ENCODE peak calls at places on chromosomes 5 and 9, in eight cellular contexts. M is GM12865, C is A549, K is PC-3, G is bronchial epithelial cell, N is type B pancreatic cell, S is heart right ventricle, Z is adrenal gland. L is an unnamed sample.

GRCh38 chr5:142339781-142340180 is 15.0 kb upstream of the SPRY4 start:
- DNase-seq in K (no peak), G (no peak), M (no peak), S (no peak), N (no peak), Z (no peak), C (no peak), L (no peak)

GRCh38 chr9:129108805-129109370 is 1.7 kb downstream of the CRAT start:
- DNase-seq in G (no peak), K (peak), S (no peak), C (no peak), N (no peak), M (no peak), Z (no peak), L (no peak)

GRCh38 chr9:96383165-96383939 is at the start of gene SLC35D2:
- DNase-seq in S (peak), G (peak), K (peak), C (peak), M (peak), Z (peak), N (no peak), L (peak)

GRCh38 chr9:79152306-79152705 is 419.5 kb upstream of the TLE4 start:
- DNase-seq in G (no peak), K (no peak), S (no peak), C (no peak), Z (no peak), N (no peak), M (no peak), L (no peak)

GRCh38 chr9:117437283-117437682 is 22.4 kb upstream of the ASTN2 start:
- DNase-seq in K (no peak), N (no peak), Z (no peak), M (no peak), S (no peak), C (no peak), G (peak), L (no peak)

GRCh38 chr5:172713113-172713808 is 57.7 kb downstream of the DUSP1 start:
- DNase-seq in C (peak), S (peak), N (peak), G (no peak), K (peak), M (peak), Z (no peak), L (peak)

GRCh38 chr9:31103836-31104235 is 1280.6 kb upstream of the ACO1 start:
- DNase-seq in M (no peak), G (peak), S (no peak), N (no peak), Z (no peak), C (no peak), K (no peak), L (no peak)

GRCh38 chr9:116756995-116757394 is 69.9 kb downstream of the TRIM32 start:
- DNase-seq in N (no peak), Z (no peak), K (no peak), C (no peak), G (no peak), S (no peak), M (no peak), L (no peak)

GRCh38 chr9:71681104-71681707 is 87.1 kb downstream of the CEMIP2 start:
- DNase-seq in G (no peak), Z (no peak), S (no peak), N (no peak), M (no peak), K (no peak), C (no peak), L (no peak)

GRCh38 chr5:598564-598890 is 13.6 kb upstream of the CEP72 start:
- DNase-seq in C (no peak), G (no peak), M (no peak), K (no peak), Z (no peak), S (no peak), N (peak), L (no peak)

GRCh38 chr5:150587830-150588494 is 52.5 kb upstream of the SYNPO start:
- DNase-seq in M (no peak), K (no peak), N (no peak), S (no peak), C (no peak), G (peak), Z (peak), L (no peak)

GRCh38 chr5:45596320-45596719 is 99.9 kb downstream of the HCN1 start:
- DNase-seq in M (no peak), Z (no peak), G (no peak), K (no peak), C (no peak), S (no peak), N (no peak), L (no peak)

GRCh38 chr5:61357745-61358144 is 25.7 kb downstream of the ZSWIM6 start:
- DNase-seq in C (no peak), G (no peak), S (no peak), N (no peak), Z (no peak), K (peak), M (peak), L (no peak)

GRCh38 chr9:126067031-126067734 is 259.4 kb upstream of the MVB12B start:
- DNase-seq in C (no peak), Z (no peak), M (no peak), G (no peak), K (no peak), N (no peak), S (no peak), L (no peak)

GRCh38 chr9:84940294-84940693 is 270.8 kb downstream of the NTRK2 start:
- DNase-seq in S (no peak), G (peak), Z (no peak), K (no peak), C (no peak), M (no peak), N (no peak), L (no peak)

GRCh38 chr9:116279230-116279629 is 125.6 kb downstream of the PAPPA start:
- DNase-seq in K (no peak), G (no peak), N (no peak), Z (no peak), C (no peak), S (no peak), M (no peak), L (no peak)

GRCh38 chr9:12716823-12717222 is 23.6 kb downstream of the TYRP1 start:
- DNase-seq in M (no peak), Z (no peak), S (no peak), N (no peak), C (no peak), G (no peak), K (peak), L (no peak)

GRCh38 chr5:73369283-73369682 is 79.3 kb downstream of the FOXD1 start:
- DNase-seq in G (no peak), K (no peak), C (no peak), S (no peak), M (no peak), Z (no peak), N (no peak), L (no peak)

GRCh38 chr5:147845618-147846017 is 14.1 kb upstream of the SPINK1 start:
- DNase-seq in K (no peak), S (no peak), Z (no peak), M (no peak), N (no peak), C (no peak), G (no peak), L (no peak)

GRCh38 chr9:125374443-125375309 is 113.0 kb downstream of the GAPVD1 start:
- DNase-seq in Z (peak), K (peak), N (peak), C (peak), M (peak), G (peak), S (peak), L (peak)

GRCh38 chr5:38755171-38755570 is 90.6 kb upstream of the OSMR start:
- DNase-seq in K (peak), C (no peak), Z (no peak), S (no peak), M (no peak), N (no peak), G (peak), L (no peak)

GRCh38 chr5:78795757-78796156 is 147.2 kb upstream of the LHFPL2 start:
- DNase-seq in C (peak), K (no peak), G (peak), S (no peak), M (no peak), N (no peak), Z (no peak), L (no peak)

GRCh38 chr9:127183814-127184582 is 61.6 kb upstream of the ANGPTL2 start:
- DNase-seq in G (no peak), Z (no peak), N (no peak), S (no peak), K (no peak), C (no peak), M (peak), L (no peak)

GRCh38 chr9:121122450-121123032 is 47.8 kb downstream of the CNTRL start:
- DNase-seq in K (no peak), N (no peak), G (peak), Z (no peak), M (peak), S (no peak), C (no peak), L (no peak)

GRCh38 chr5:16345454-16345853 is 120.1 kb downstream of the ZNF622 start:
- DNase-seq in M (no peak), K (peak), Z (no peak), G (peak), C (no peak), S (no peak), N (no peak), L (no peak)

GRCh38 chr5:1781726-1782384 is 17.8 kb downstream of the MRPL36 start:
- DNase-seq in N (no peak), G (no peak), Z (no peak), S (no peak), K (no peak), M (no peak), C (no peak), L (no peak)

GRCh38 chr9:20728493-20729220 is 44.6 kb downstream of the FOCAD start:
- DNase-seq in N (no peak), K (peak), C (no peak), Z (no peak), M (no peak), G (peak), S (no peak), L (no peak)

GRCh38 chr5:142109356-142110045 is 922 bp downstream of the NDFIP1 start:
- DNase-seq in C (peak), N (no peak), Z (peak), M (no peak), K (peak), S (no peak), G (peak), L (no peak)

GRCh38 chr5:11619339-11620028 is 284.8 kb downstream of the CTNND2 start:
- DNase-seq in S (no peak), K (peak), M (no peak), C (no peak), G (peak), N (no peak), Z (no peak), L (no peak)

GRCh38 chr5:33604503-33604902 is 163.7 kb downstream of the TARS1 start:
- DNase-seq in G (no peak), C (no peak), K (no peak), Z (no peak), N (no peak), M (no peak), S (no peak), L (no peak)

GRCh38 chr9:19946446-19947109 is 157.7 kb upstream of the SLC24A2 start:
- DNase-seq in Z (no peak), C (no peak), G (peak), N (no peak), S (no peak), K (peak), M (peak), L (no peak)

GRCh38 chr9:86700601-86701000 is 246.7 kb downstream of the GAS1 start:
- DNase-seq in G (peak), C (no peak), K (no peak), S (peak), N (no peak), Z (peak), M (no peak), L (no peak)

GRCh38 chr5:17203329-17204132 is 13.9 kb upstream of the BASP1 start:
- DNase-seq in G (peak), K (peak), N (no peak), M (peak), Z (no peak), S (no peak), C (peak), L (no peak)

GRCh38 chr5:146592342-146592741 is 76.4 kb upstream of the GPR151 start:
- DNase-seq in S (no peak), K (no peak), Z (no peak), G (no peak), C (no peak), M (no peak), N (no peak), L (no peak)

GRCh38 chr9:93365427-93366118 is 85.9 kb upstream of the FAM120A start:
- DNase-seq in C (no peak), G (no peak), K (no peak), Z (no peak), N (no peak), S (no peak), M (no peak), L (no peak)

GRCh38 chr5:119250946-119251901 is 104.6 kb upstream of the TNFAIP8 start:
- DNase-seq in Z (no peak), G (no peak), N (no peak), M (no peak), S (no peak), C (no peak), K (no peak), L (no peak)

GRCh38 chr5:119257613-119258012 is 98.2 kb upstream of the TNFAIP8 start:
- DNase-seq in G (no peak), K (no peak), M (no peak), N (no peak), C (no peak), S (no peak), Z (no peak), L (no peak)

GRCh38 chr5:119255571-119256356 is 100.1 kb upstream of the TNFAIP8 start:
- DNase-seq in G (peak), N (no peak), S (no peak), K (peak), Z (no peak), C (no peak), M (peak), L (no peak)
- TF ChIP-seq CTCF in G (peak), N (no peak), S (no peak), K (peak), Z (no peak), C (no peak), M (peak), L (no peak)

GRCh38 chr5:96758621-96759020 is 49.1 kb downstream of the ERAP1 start:
- DNase-seq in G (no peak), C (no peak), N (no peak), K (no peak), S (no peak), Z (no peak), M (no peak), L (no peak)

GRCh38 chr5:96756985-96757384 is 50.8 kb downstream of the ERAP1 start:
- DNase-seq in S (no peak), C (no peak), G (no peak), N (no peak), K (no peak), M (no peak), Z (no peak), L (no peak)

GRCh38 chr5:96763012-96763411 is 44.7 kb downstream of the ERAP1 start:
- DNase-seq in M (no peak), S (no peak), N (no peak), C (no peak), K (no peak), Z (no peak), G (no peak), L (no peak)

GRCh38 chr5:96765043-96765442 is 42.7 kb downstream of the ERAP1 start:
- DNase-seq in K (no peak), C (no peak), Z (no peak), G (peak), M (no peak), N (no peak), S (no peak), L (no peak)

DNA sequence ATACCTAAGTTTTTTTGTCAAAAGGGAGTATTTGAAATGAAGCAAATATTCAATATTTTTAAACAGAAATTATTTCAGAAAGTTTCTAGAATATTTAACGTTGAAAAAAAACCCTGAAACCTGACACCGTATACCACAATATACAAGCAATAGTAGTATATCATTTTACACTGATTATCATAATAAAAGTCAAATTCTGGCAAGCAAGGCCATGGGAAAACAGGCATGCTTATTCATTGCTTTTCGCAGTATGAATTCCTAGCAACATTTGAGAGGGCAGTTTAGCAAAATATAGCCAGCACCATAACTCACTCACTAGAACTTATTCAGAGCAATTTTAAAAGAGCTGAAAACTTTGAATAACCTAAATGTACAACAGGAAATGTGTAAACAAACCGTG is 46.1 kb downstream of the ERAP1 start:
- DNase-seq in N (no peak), C (no peak), M (no peak), G (no peak), Z (no peak), K (no peak), S (no peak), L (no peak)
- TF ChIP-seq CTCF in N (no peak), C (no peak), M (no peak), G (no peak), Z (no peak), K (no peak), S (no peak), L (no peak)

GRCh38 chr9:32550609-32551490 is 1.3 kb upstream of the SMIM27 start:
- DNase-seq in M (peak), G (peak), C (peak), K (peak), S (peak), Z (peak), N (peak), L (peak)
- TF ChIP-seq CTCF in M (no peak), G (no peak), C (no peak), K (no peak), S (peak), Z (no peak), N (peak), L (no peak)

DNA sequence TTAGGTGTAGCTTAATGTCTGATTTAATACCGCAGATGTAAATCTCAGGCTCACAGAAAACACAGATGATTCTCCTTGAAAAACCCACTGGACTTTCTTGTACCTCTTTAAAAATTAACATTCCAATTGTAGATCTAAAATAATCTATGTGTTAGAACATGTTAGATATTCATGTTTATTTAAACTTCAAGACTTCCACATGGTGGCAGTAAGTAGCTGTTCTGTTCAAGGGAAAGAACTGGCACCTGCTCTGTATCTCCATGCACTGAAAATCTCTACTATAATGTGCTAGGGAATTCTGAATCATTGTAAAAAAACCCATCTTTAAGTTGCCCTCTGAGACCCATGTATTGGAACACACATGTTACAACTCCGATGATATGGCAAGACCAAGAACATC is 366.9 kb downstream of the DMRTA1 start:
- DNase-seq in C (no peak), N (no peak), M (peak), Z (no peak), K (no peak), S (no peak), G (peak), L (no peak)
- TF ChIP-seq CTCF in C (no peak), N (peak), M (peak), Z (no peak), K (no peak), S (no peak), G (peak), L (no peak)

GRCh38 chr9:7341571-7341970 is 458.0 kb downstream of the DMAC1 start:
- DNase-seq in Z (no peak), C (no peak), K (no peak), N (no peak), S (no peak), M (peak), G (no peak), L (no peak)

GRCh38 chr9:7342721-7343120 is 456.9 kb downstream of the DMAC1 start:
- DNase-seq in G (no peak), K (no peak), Z (no peak), M (no peak), C (no peak), S (no peak), N (no peak), L (no peak)

GRCh38 chr9:7338586-7339281 is 460.8 kb downstream of the DMAC1 start:
- DNase-seq in K (no peak), M (no peak), Z (no peak), C (no peak), S (no peak), G (peak), N (no peak), L (no peak)

GRCh38 chr9:7340451-7340850 is 459.1 kb downstream of the DMAC1 start:
- DNase-seq in G (no peak), M (no peak), N (no peak), Z (no peak), C (no peak), S (no peak), K (no peak), L (no peak)

DNA sequence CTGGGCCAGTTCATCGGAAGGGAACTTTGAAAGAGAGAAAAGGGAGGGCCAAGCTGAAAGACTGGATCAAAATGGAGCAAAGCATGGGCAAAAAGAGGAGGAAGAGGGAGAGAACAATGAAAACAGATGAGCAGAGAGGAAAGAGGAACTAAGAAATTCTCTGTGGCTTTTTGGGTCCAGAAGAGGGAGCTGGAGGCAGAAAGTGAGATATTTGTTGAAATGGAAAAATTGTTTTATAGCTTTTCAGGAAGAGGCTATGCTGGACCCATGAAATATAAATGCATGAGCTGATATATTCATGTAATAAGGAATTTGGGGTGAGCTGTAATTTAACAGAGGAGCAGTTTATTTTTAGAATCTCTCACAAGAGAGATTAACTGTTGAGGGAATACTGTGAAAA is 457.3 kb downstream of the DMAC1 start:
- DNase-seq in S (no peak), G (no peak), K (no peak), Z (no peak), N (no peak), M (peak), C (no peak), L (no peak)
- TF ChIP-seq CTCF in S (peak), G (no peak), K (no peak), Z (peak), N (peak), M (no peak), C (no peak), L (no peak)

L was measured in mesothelial cell of epicardium.